ENCODE peak calls at places on chromosomes 5 and 9, in nine cellular contexts. One of them, this sample, is unnamed.
A peak's percentile ranks its signal among the peaks of the same experiment; 100 is the strongest.

GRCh38 chr5:53130206-53130605 is 20.6 kb upstream of the MOCS2 start:
- DNase-seq in MM.1S: no peak
- DNase-seq in GM23248: peak; percentile 53
- DNase-seq in SK-N-SH: no peak
- DNase-seq in kidney: no peak
- DNase-seq in colonic mucosa: no peak
- DNase-seq in fibroblast of lung: peak; percentile 31
- DNase-seq in neural progenitor cell: no peak
- DNase-seq in HCT116: no peak
- DNase-seq in this sample: peak; percentile 68

GRCh38 chr5:77015938-77016569 is 14.2 kb upstream of the AGGF1 start:
- DNase-seq in GM23248: peak; percentile 66
- DNase-seq in SK-N-SH: no peak
- DNase-seq in kidney: no peak
- DNase-seq in HCT116: peak; percentile 57
- DNase-seq in neural progenitor cell: peak; percentile 45
- DNase-seq in colonic mucosa: no peak
- DNase-seq in fibroblast of lung: peak; percentile 63
- DNase-seq in MM.1S: peak; percentile 50
- DNase-seq in this sample: peak; percentile 68

GRCh38 chr5:54249210-54250028 is 61.0 kb downstream of the ARL15 start:
- DNase-seq in MM.1S: peak; percentile 39
- DNase-seq in colonic mucosa: peak; percentile 53
- DNase-seq in HCT116: no peak
- DNase-seq in neural progenitor cell: no peak
- DNase-seq in kidney: no peak
- DNase-seq in GM23248: peak; percentile 11
- DNase-seq in fibroblast of lung: peak; percentile 80
- DNase-seq in SK-N-SH: peak; percentile 8
- DNase-seq in this sample: no peak

GRCh38 chr5:139181835-139182452 is 16.2 kb downstream of the SIL1 start:
- DNase-seq in MM.1S: no peak
- DNase-seq in kidney: no peak
- DNase-seq in fibroblast of lung: peak; percentile 67
- DNase-seq in colonic mucosa: peak; percentile 34
- DNase-seq in neural progenitor cell: no peak
- DNase-seq in HCT116: peak; percentile 36
- DNase-seq in SK-N-SH: no peak
- DNase-seq in GM23248: peak; percentile 65
- DNase-seq in this sample: peak; percentile 69

GRCh38 chr9:130001185-130001584 is 41.8 kb downstream of the FNBP1 start:
- DNase-seq in neural progenitor cell: no peak
- DNase-seq in colonic mucosa: no peak
- DNase-seq in kidney: no peak
- DNase-seq in SK-N-SH: no peak
- DNase-seq in fibroblast of lung: no peak
- DNase-seq in MM.1S: no peak
- DNase-seq in HCT116: no peak
- DNase-seq in GM23248: no peak
- DNase-seq in this sample: no peak

GRCh38 chr9:135439916-135440315 is 39.7 kb upstream of the PPP1R26 start:
- DNase-seq in fibroblast of lung: no peak
- DNase-seq in SK-N-SH: no peak
- DNase-seq in MM.1S: no peak
- DNase-seq in neural progenitor cell: no peak
- DNase-seq in GM23248: no peak
- DNase-seq in colonic mucosa: no peak
- DNase-seq in HCT116: no peak
- DNase-seq in kidney: no peak
- DNase-seq in this sample: no peak

GRCh38 chr5:32083981-32084430 is 90.1 kb downstream of the GOLPH3 start:
- DNase-seq in HCT116: no peak
- DNase-seq in GM23248: no peak
- DNase-seq in colonic mucosa: no peak
- DNase-seq in kidney: no peak
- DNase-seq in neural progenitor cell: no peak
- DNase-seq in SK-N-SH: no peak
- DNase-seq in fibroblast of lung: no peak
- DNase-seq in MM.1S: no peak
- DNase-seq in this sample: no peak

GRCh38 chr9:37262410-37262809 is 142.0 kb downstream of the ZCCHC7 start:
- DNase-seq in colonic mucosa: no peak
- DNase-seq in kidney: no peak
- DNase-seq in neural progenitor cell: peak; percentile 58
- DNase-seq in fibroblast of lung: peak; percentile 30
- DNase-seq in MM.1S: no peak
- DNase-seq in SK-N-SH: peak; percentile 30
- DNase-seq in HCT116: no peak
- DNase-seq in GM23248: peak; percentile 57
- DNase-seq in this sample: peak; percentile 42

GRCh38 chr5:148387325-148387724 is 3.6 kb downstream of the FBXO38 start:
- DNase-seq in colonic mucosa: no peak
- DNase-seq in neural progenitor cell: no peak
- DNase-seq in fibroblast of lung: peak; percentile 88
- DNase-seq in GM23248: peak; percentile 83
- DNase-seq in SK-N-SH: no peak
- DNase-seq in kidney: no peak
- DNase-seq in MM.1S: no peak
- DNase-seq in HCT116: no peak
- DNase-seq in this sample: peak; percentile 33

GRCh38 chr9:21690561-21690960 is 111.9 kb upstream of the MTAP start:
- DNase-seq in neural progenitor cell: no peak
- DNase-seq in SK-N-SH: no peak
- DNase-seq in colonic mucosa: no peak
- DNase-seq in fibroblast of lung: peak; percentile 89
- DNase-seq in kidney: no peak
- DNase-seq in MM.1S: no peak
- DNase-seq in HCT116: no peak
- DNase-seq in GM23248: peak; percentile 70
- DNase-seq in this sample: peak; percentile 32

GRCh38 chr5:101045689-101046088 is 142.6 kb upstream of the ST8SIA4 start:
- DNase-seq in MM.1S: peak; percentile 25
- DNase-seq in GM23248: peak; percentile 17
- DNase-seq in fibroblast of lung: peak; percentile 5
- DNase-seq in HCT116: peak; percentile 15
- DNase-seq in SK-N-SH: no peak
- DNase-seq in kidney: no peak
- DNase-seq in neural progenitor cell: no peak
- DNase-seq in colonic mucosa: no peak
- DNase-seq in this sample: peak; percentile 34

GRCh38 chr5:75734913-75735789 is 17.9 kb upstream of the POC5 start:
- DNase-seq in HCT116: peak; percentile 3
- DNase-seq in MM.1S: peak; percentile 65
- DNase-seq in fibroblast of lung: peak; percentile 1
- DNase-seq in neural progenitor cell: peak; percentile 58
- DNase-seq in kidney: no peak
- DNase-seq in colonic mucosa: peak; percentile 47
- DNase-seq in SK-N-SH: peak; percentile 63
- DNase-seq in GM23248: peak; percentile 43
- DNase-seq in this sample: peak; percentile 17

GRCh38 chr5:104128348-104128747 is 565.8 kb upstream of the NUDT12 start:
- DNase-seq in colonic mucosa: no peak
- DNase-seq in fibroblast of lung: no peak
- DNase-seq in HCT116: no peak
- DNase-seq in neural progenitor cell: no peak
- DNase-seq in GM23248: no peak
- DNase-seq in kidney: no peak
- DNase-seq in MM.1S: no peak
- DNase-seq in SK-N-SH: no peak
- DNase-seq in this sample: no peak

GRCh38 chr9:89593776-89594427 is 10.9 kb upstream of the GADD45G start:
- DNase-seq in colonic mucosa: peak; percentile 66
- DNase-seq in HCT116: no peak
- DNase-seq in MM.1S: peak; percentile 62
- DNase-seq in fibroblast of lung: peak; percentile 6
- DNase-seq in neural progenitor cell: peak; percentile 81
- DNase-seq in kidney: no peak
- DNase-seq in SK-N-SH: no peak
- DNase-seq in GM23248: peak; percentile 61
- DNase-seq in this sample: peak; percentile 9

GRCh38 chr9:121778252-121779225 is 127.1 kb downstream of the DAB2IP start:
- DNase-seq in HCT116: no peak
- DNase-seq in fibroblast of lung: peak; percentile 33
- DNase-seq in kidney: no peak
- DNase-seq in colonic mucosa: no peak
- DNase-seq in MM.1S: no peak
- DNase-seq in SK-N-SH: peak; percentile 67
- DNase-seq in neural progenitor cell: no peak
- DNase-seq in GM23248: no peak
- DNase-seq in this sample: no peak

GRCh38 chr9:111529787-111530186 is 4.8 kb downstream of the ZNF483 start:
- DNase-seq in kidney: no peak
- DNase-seq in fibroblast of lung: no peak
- DNase-seq in neural progenitor cell: peak; percentile 59
- DNase-seq in MM.1S: no peak
- DNase-seq in HCT116: no peak
- DNase-seq in GM23248: no peak
- DNase-seq in colonic mucosa: no peak
- DNase-seq in SK-N-SH: no peak
- DNase-seq in this sample: no peak

GRCh38 chr9:113360242-113360842 is 11.0 kb downstream of the BSPRY start:
- DNase-seq in SK-N-SH: no peak
- DNase-seq in MM.1S: no peak
- DNase-seq in fibroblast of lung: no peak
- DNase-seq in HCT116: no peak
- DNase-seq in GM23248: no peak
- DNase-seq in neural progenitor cell: no peak
- DNase-seq in kidney: no peak
- DNase-seq in colonic mucosa: no peak
- DNase-seq in this sample: no peak

GRCh38 chr5:55418994-55419991 is 111.5 kb downstream of the MTREX start:
- DNase-seq in kidney: no peak
- DNase-seq in SK-N-SH: no peak
- DNase-seq in colonic mucosa: no peak
- DNase-seq in fibroblast of lung: peak; percentile 78
- DNase-seq in MM.1S: peak; percentile 44
- DNase-seq in neural progenitor cell: no peak
- DNase-seq in HCT116: no peak
- DNase-seq in GM23248: peak; percentile 66
- DNase-seq in this sample: peak; percentile 62

DNA sequence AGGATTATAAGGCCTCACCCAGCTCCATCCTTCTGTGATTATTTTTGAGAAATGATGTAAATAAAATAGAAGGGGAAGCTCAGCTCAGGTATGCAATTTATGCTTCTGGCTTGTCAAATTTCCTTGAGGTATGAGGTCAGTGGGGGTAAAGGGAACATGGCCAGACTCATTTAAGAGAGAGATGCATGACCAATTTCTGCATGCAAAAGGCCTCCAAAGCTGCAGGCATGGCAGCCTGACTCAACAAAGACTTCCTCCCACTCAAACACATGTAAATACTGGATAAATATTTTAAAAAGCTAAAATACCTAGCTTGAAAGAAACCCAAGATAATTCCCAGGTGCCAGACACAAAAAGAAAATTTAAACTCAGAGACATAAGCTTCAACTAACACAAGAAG is 101.4 kb upstream of the SLC1A3 start:
- DNase-seq in HCT116: no peak
- DNase-seq in kidney: no peak
- DNase-seq in MM.1S: no peak
- DNase-seq in neural progenitor cell: no peak
- DNase-seq in SK-N-SH: no peak
- DNase-seq in GM23248: peak; percentile 55
- DNase-seq in colonic mucosa: no peak
- DNase-seq in fibroblast of lung: peak; percentile 54
- DNase-seq in this sample: no peak
- H3K9ac ChIP-seq in HCT116: no peak overlapping the region
- H3K9ac ChIP-seq in kidney: no peak overlapping the region
- H3K9ac ChIP-seq in MM.1S: no peak overlapping the region
- H3K9ac ChIP-seq in neural progenitor cell: no peak overlapping the region
- H3K9ac ChIP-seq in SK-N-SH: no peak overlapping the region
- H3K9ac ChIP-seq in GM23248: no peak overlapping the region
- H3K9ac ChIP-seq in colonic mucosa: no peak overlapping the region
- H3K9ac ChIP-seq in fibroblast of lung: no peak overlapping the region
- H3K9ac ChIP-seq in this sample: no peak overlapping the region

GRCh38 chr5:177357459-177358332 is at the start of gene RGS14:
- DNase-seq in HCT116: no peak
- DNase-seq in GM23248: peak; percentile 72
- DNase-seq in kidney: peak; percentile 83
- DNase-seq in fibroblast of lung: peak; percentile 64
- DNase-seq in SK-N-SH: no peak
- DNase-seq in colonic mucosa: peak; percentile 71
- DNase-seq in neural progenitor cell: no peak
- DNase-seq in MM.1S: peak; percentile 89
- DNase-seq in this sample: no peak
- H3K9ac ChIP-seq in HCT116: no peak within 1 kb of the TSS
- H3K9ac ChIP-seq in GM23248: no peak within 1 kb of the TSS
- H3K9ac ChIP-seq in kidney: no peak within 1 kb of the TSS
- H3K9ac ChIP-seq in fibroblast of lung: no peak within 1 kb of the TSS
- H3K9ac ChIP-seq in SK-N-SH: no peak within 1 kb of the TSS
- H3K9ac ChIP-seq in colonic mucosa: peak within 1 kb of the TSS; percentile 64
- H3K9ac ChIP-seq in neural progenitor cell: no peak within 1 kb of the TSS
- H3K9ac ChIP-seq in MM.1S: peak within 1 kb of the TSS; percentile 94
- H3K9ac ChIP-seq in this sample: no peak within 1 kb of the TSS

DNA sequence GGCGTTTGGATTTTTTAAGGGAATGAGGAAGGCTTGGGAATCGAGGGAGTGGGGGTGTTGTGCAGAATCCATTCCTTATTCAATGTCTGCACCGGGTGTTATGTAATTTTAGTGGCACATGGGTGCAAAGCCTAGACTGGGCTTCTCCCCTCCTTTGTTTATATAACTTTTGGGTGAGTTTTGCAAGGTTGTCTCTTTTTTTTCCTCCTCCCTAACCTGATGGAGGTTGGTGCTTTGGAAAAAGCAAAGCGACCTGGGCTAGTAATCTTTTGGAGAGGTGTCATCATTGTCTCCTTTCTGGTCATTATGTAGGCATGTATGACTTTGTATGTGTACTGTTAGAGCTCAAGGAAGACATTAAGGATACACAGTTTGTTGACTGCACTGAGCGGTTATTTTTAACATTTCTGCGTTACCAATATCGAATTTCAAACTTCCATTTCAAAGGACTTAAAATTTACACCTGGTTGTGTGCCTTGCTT is 3.1 kb downstream of the SMARCA2 start:
- DNase-seq in HCT116: no peak
- DNase-seq in SK-N-SH: no peak
- DNase-seq in kidney: no peak
- DNase-seq in MM.1S: no peak
- DNase-seq in neural progenitor cell: no peak
- DNase-seq in fibroblast of lung: no peak
- DNase-seq in GM23248: no peak
- DNase-seq in colonic mucosa: no peak
- DNase-seq in this sample: no peak
- H3K9ac ChIP-seq in HCT116: peak overlapping the region; percentile 49
- H3K9ac ChIP-seq in SK-N-SH: peak overlapping the region; percentile 59
- H3K9ac ChIP-seq in kidney: peak overlapping the region; percentile 89
- H3K9ac ChIP-seq in MM.1S: peak overlapping the region; percentile 87
- H3K9ac ChIP-seq in neural progenitor cell: no peak overlapping the region
- H3K9ac ChIP-seq in fibroblast of lung: peak overlapping the region; percentile 76
- H3K9ac ChIP-seq in GM23248: peak overlapping the region; percentile 85
- H3K9ac ChIP-seq in colonic mucosa: peak overlapping the region; percentile 97
- H3K9ac ChIP-seq in this sample: peak overlapping the region; percentile 93

DNA sequence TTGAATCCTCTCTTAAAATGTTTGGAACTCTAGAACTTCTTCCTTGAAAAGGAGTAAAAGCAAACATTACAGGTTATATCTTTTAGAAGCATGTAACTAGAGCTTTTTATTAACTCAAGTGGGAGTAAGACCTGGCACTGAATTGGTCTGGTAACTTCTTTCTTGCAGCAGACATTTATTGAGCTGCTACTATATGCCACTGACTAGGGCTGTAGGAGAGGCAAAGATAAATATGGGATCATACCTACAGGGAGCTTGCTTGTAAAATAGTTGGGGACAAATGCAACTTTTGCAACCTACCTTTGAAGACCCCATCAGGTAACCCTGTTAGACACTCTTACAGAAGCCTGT is 231.9 kb upstream of the TUT7 start:
- DNase-seq in colonic mucosa: no peak
- DNase-seq in GM23248: no peak
- DNase-seq in SK-N-SH: no peak
- DNase-seq in HCT116: no peak
- DNase-seq in fibroblast of lung: no peak
- DNase-seq in MM.1S: no peak
- DNase-seq in kidney: no peak
- DNase-seq in neural progenitor cell: no peak
- DNase-seq in this sample: no peak
- H3K9ac ChIP-seq in colonic mucosa: no peak overlapping the region
- H3K9ac ChIP-seq in GM23248: peak overlapping the region; percentile 35
- H3K9ac ChIP-seq in SK-N-SH: no peak overlapping the region
- H3K9ac ChIP-seq in HCT116: no peak overlapping the region
- H3K9ac ChIP-seq in fibroblast of lung: no peak overlapping the region
- H3K9ac ChIP-seq in MM.1S: no peak overlapping the region
- H3K9ac ChIP-seq in kidney: no peak overlapping the region
- H3K9ac ChIP-seq in neural progenitor cell: no peak overlapping the region
- H3K9ac ChIP-seq in this sample: peak overlapping the region; percentile 74